ENCODE peak calls at places on chromosomes 4 and X, in seven cellular contexts. Z, B, V, I, J, L and O are unnamed samples.

GRCh38 chr4:81405900-81406401 is 65.8 kb downstream of the RASGEF1B start:
- DNase-seq in V (no peak), L (no peak), J (peak; percentile 57), Z (peak; percentile 49), B (no peak), I (peak; percentile 73), O (no peak)

GRCh38 chr4:30181512-30181911 is 538.7 kb upstream of the PCDH7 start:
- DNase-seq in I (no peak), Z (no peak), L (no peak), J (no peak), B (no peak), V (no peak), O (no peak)

GRCh38 chr4:20652226-20652836 is 47.9 kb upstream of the PACRGL start:
- DNase-seq in Z (no peak), V (no peak), B (no peak), L (no peak), J (no peak), I (no peak), O (no peak)

GRCh38 chr4:8506373-8507250 is 66.0 kb downstream of the TRMT44 start:
- DNase-seq in L (peak; percentile 56), I (peak; percentile 55), V (no peak), B (no peak), Z (no peak), J (peak; percentile 52), O (no peak)

GRCh38 chrX:36856849-36857248 is 151.3 kb upstream of the FAM47C start:
- DNase-seq in B (no peak), L (no peak), J (no peak), I (no peak), V (no peak), Z (no peak), O (no peak)

GRCh38 chrX:124215786-124216185 is 116.7 kb upstream of the TEX13D start:
- DNase-seq in L (no peak), V (no peak), Z (no peak), J (no peak), I (no peak), B (no peak), O (no peak)

GRCh38 chr4:155566241-155566823 is 100.3 kb upstream of the GUCY1A1 start:
- DNase-seq in B (no peak), Z (no peak), I (no peak), J (no peak), L (no peak), V (no peak), O (no peak)

GRCh38 chrX:134691453-134691852 is 33.2 kb upstream of the PLAC1 start:
- DNase-seq in V (no peak), Z (no peak), L (no peak), B (no peak), J (no peak), I (no peak), O (no peak)

GRCh38 chrX:87049567-87049966 is 468.0 kb upstream of the KLHL4 start:
- DNase-seq in Z (no peak), I (no peak), J (no peak), V (no peak), B (no peak), L (no peak), O (no peak)

GRCh38 chr4:3505231-3505630 is 27.0 kb downstream of the LRPAP1 start:
- DNase-seq in L (no peak), V (no peak), B (no peak), I (no peak), Z (no peak), J (no peak), O (no peak)

GRCh38 chr4:2419814-2420213 is 1.1 kb downstream of the CFAP99 start:
- DNase-seq in J (no peak), Z (no peak), I (no peak), L (no peak), B (no peak), V (no peak), O (no peak)